ENCODE peak calls at places on chromosomes 13 and 19, in five cellular contexts. I is AG09319, G is NCI-H345, O is HFF-Myc, N is spleen. A is an unnamed sample.

GRCh38 chr13:106561551-106562170 is 6.3 kb downstream of the ARGLU1 start:
- DNase-seq in I (no peak), G (no peak), O (no peak), N (no peak), A (peak; percentile 40)

GRCh38 chr13:100280681-100281080 is 191.8 kb downstream of the PCCA start:
- DNase-seq in I (no peak), G (no peak), O (no peak), N (no peak), A (peak; percentile 23)

GRCh38 chr13:48586591-48587103 is 53.8 kb upstream of the RCBTB2 start:
- DNase-seq in I (no peak), G (no peak), O (no peak), N (no peak), A (peak; percentile 61)

GRCh38 chr13:46010148-46010547 is 42.4 kb downstream of the ZC3H13 start:
- DNase-seq in I (no peak), G (no peak), O (no peak), N (no peak), A (peak; percentile 32)

GRCh38 chr19:50928841-50929240 is 17.6 kb upstream of the KLK4 start:
- DNase-seq in I (no peak), G (no peak), O (no peak), N (no peak), A (no peak)

GRCh38 chr13:65615506-65615905 is 1614.6 kb downstream of the PCDH9 start:
- DNase-seq in I (no peak), G (no peak), O (no peak), N (no peak), A (no peak)

GRCh38 chr13:27810009-27810408 is 17.7 kb downstream of the GSX1 start:
- DNase-seq in I (no peak), G (no peak), O (no peak), N (no peak), A (no peak)

GRCh38 chr19:40191836-40192646 is 815 bp downstream of the MAP3K10 start:
- DNase-seq in I (no peak), G (peak; percentile 54), O (no peak), N (peak; percentile 82), A (peak; percentile 15)

GRCh38 chr13:92187378-92187989 is 789.1 kb downstream of the GPC5 start:
- DNase-seq in I (no peak), G (peak; percentile 40), O (peak; percentile 16), N (no peak), A (peak; percentile 73)

GRCh38 chr19:55485439-55486011 is 537 bp downstream of the NAT14 start:
- DNase-seq in I (no peak), G (no peak), O (no peak), N (peak; percentile 70), A (no peak)

GRCh38 chr19:35403116-35403760 is 32.4 kb downstream of the GPR42 start:
- DNase-seq in I (no peak), G (no peak), O (no peak), N (no peak), A (no peak)

GRCh38 chr13:29909975-29910674 is 59.7 kb upstream of the UBL3 start:
- DNase-seq in I (no peak), G (no peak), O (no peak), N (no peak), A (peak; percentile 54)

GRCh38 chr19:9883231-9883758 is 48.2 kb downstream of the PIN1 start:
- DNase-seq in I (no peak), G (peak; percentile 50), O (no peak), N (no peak), A (no peak)

GRCh38 chr19:10815007-10815531 is 20.9 kb downstream of the TMED1 start:
- DNase-seq in I (no peak), G (no peak), O (no peak), N (no peak), A (no peak)

A was measured in choroid plexus epithelial cell.